ENCODE peak calls at places on chromosome 13, in nine cellular contexts. K is activated T-helper 2 cell treated with anti-CD3 and anti-CD28 coated beads, Interferon-gamma antibody, Interleukin-2, Interleukin-4, amounts not matched to agents 10 μg/mL and 5 μg/mL and 100 μg/mL, durations not matched to agents 14 hours and 24 hours and 36 hours; D is uterus; X is activated gamma-delta T cell treated with anti-CD3 and anti-CD28 coated beads, Interleukin-2, amount 50 U/mL, for 16 hours; F is T-helper 2 cell; Z is occipital lobe; H is iris pigment epithelial cell; R is astrocyte; M is mucosa of gallbladder. P is an unnamed sample.

GRCh38 chr13:45807520-45808099 is 43.9 kb downstream of the SIAH3 start:
- DNase-seq in K (no peak), D (no peak), X (no peak), F (peak; percentile 13), Z (no peak), H (peak; percentile 39), R (peak; percentile 24), M (peak; percentile 54), P (no peak)

GRCh38 chr13:41858783-41859182 is 102.1 kb downstream of the VWA8 start:
- DNase-seq in K (no peak), D (peak; percentile 28), X (no peak), F (no peak), Z (no peak), H (peak; percentile 74), R (no peak), M (no peak), P (no peak)

GRCh38 chr13:79880820-79881219 is 399.9 kb downstream of the NDFIP2 start:
- DNase-seq in K (no peak), D (no peak), X (no peak), F (no peak), Z (no peak), H (peak; percentile 91), R (no peak), M (no peak), P (no peak)

GRCh38 chr13:49587311-49587847 is 2.0 kb upstream of the RCBTB1 start:
- DNase-seq in K (no peak), D (no peak), X (no peak), F (no peak), Z (no peak), H (peak; percentile 80), R (peak; percentile 32), M (no peak), P (no peak)

GRCh38 chr13:25963681-25964080 is 88.1 kb downstream of the SHISA2 start:
- DNase-seq in K (no peak), D (no peak), X (no peak), F (no peak), Z (no peak), H (peak; percentile 11), R (no peak), M (no peak), P (no peak)

GRCh38 chr13:111510502-111511218 is 190.2 kb downstream of the TEX29 start:
- DNase-seq in K (no peak), D (no peak), X (no peak), F (no peak), Z (no peak), H (no peak), R (no peak), M (no peak), P (no peak)

GRCh38 chr13:73910733-73911132 is 223.5 kb downstream of the KLF12 start:
- DNase-seq in K (no peak), D (no peak), X (no peak), F (no peak), Z (no peak), H (no peak), R (no peak), M (no peak), P (no peak)

GRCh38 chr13:50156722-50157121 is 141.5 kb downstream of the KCNRG start:
- DNase-seq in K (no peak), D (no peak), X (no peak), F (no peak), Z (no peak), H (peak; percentile 36), R (no peak), M (no peak), P (no peak)

GRCh38 chr13:81197966-81198365 is 857.0 kb upstream of the SPRY2 start:
- DNase-seq in K (no peak), D (no peak), X (no peak), F (no peak), Z (no peak), H (no peak), R (no peak), M (no peak), P (no peak)

GRCh38 chr13:100588350-100589177 is at the start of gene GGACT:
- DNase-seq in K (peak; percentile 78), D (peak; percentile 46), X (peak; percentile 76), F (peak; percentile 89), Z (peak; percentile 10), H (peak; percentile 52), R (peak; percentile 24), M (peak; percentile 60), P (peak; percentile 25)

GRCh38 chr13:24071423-24072075 is 89.0 kb upstream of the SPATA13 start:
- DNase-seq in K (no peak), D (peak; percentile 45), X (no peak), F (no peak), Z (no peak), H (peak; percentile 8), R (no peak), M (no peak), P (no peak)

GRCh38 chr13:46637213-46637612 is 84.2 kb downstream of the LRCH1 start:
- DNase-seq in K (no peak), D (no peak), X (no peak), F (no peak), Z (no peak), H (no peak), R (no peak), M (no peak), P (no peak)

GRCh38 chr13:44715287-44716224 is 139.4 kb upstream of the TSC22D1 start:
- DNase-seq in K (no peak), D (no peak), X (no peak), F (no peak), Z (no peak), H (no peak), R (peak; percentile 15), M (no peak), P (no peak)

GRCh38 chr13:29227560-29227959 is 367.9 kb downstream of the SLC7A1 start:
- DNase-seq in K (no peak), D (no peak), X (no peak), F (no peak), Z (no peak), H (no peak), R (no peak), M (no peak), P (no peak)